ENCODE peak calls at places on chromosomes 2 and 18, in six cellular contexts. V is HEK293T; E is NCI-H1694 treated with DMSO at 0.1 percent for 48 hours; R is pons; P is CD8-positive, alpha-beta memory T cell; B is heart left ventricle. N is an unnamed sample.

GRCh38 chr2:73114273-73114867 is 1.6 kb upstream of the RAB11FIP5 start:
- DNase-seq in B (no peak), V (no peak), R (no peak), P (no peak), E (no peak), N (no peak)

GRCh38 chr18:47736376-47737140 is 193.9 kb downstream of the SMAD2 start:
- DNase-seq in B (no peak), E (no peak), V (no peak), R (no peak), P (no peak), N (no peak)

GRCh38 chr18:38481576-38481975 is 916.0 kb upstream of the CELF4 start:
- DNase-seq in P (no peak), E (no peak), V (no peak), R (peak), B (no peak), N (no peak)

GRCh38 chr2:77578354-77578753 is 56.2 kb upstream of the LRRTM4 start:
- DNase-seq in V (no peak), B (no peak), E (no peak), R (no peak), P (no peak), N (no peak)

GRCh38 chr2:120231564-120231973 is 8.4 kb upstream of the TMEM185B start:
- DNase-seq in V (no peak), P (no peak), E (no peak), R (no peak), B (no peak), N (no peak)

GRCh38 chr2:232018191-232018590 is 56.7 kb downstream of the DIS3L2 start:
- DNase-seq in R (no peak), P (no peak), E (no peak), V (no peak), B (no peak), N (no peak)

GRCh38 chr2:103155308-103155707 is 393.5 kb downstream of the TMEM182 start:
- DNase-seq in V (no peak), B (no peak), P (no peak), R (no peak), E (no peak), N (no peak)

GRCh38 chr2:229798446-229799147 is 84.2 kb upstream of the DNER start:
- DNase-seq in E (no peak), B (no peak), R (no peak), V (no peak), P (no peak), N (peak)

GRCh38 chr2:174664084-174664759 is 66.6 kb upstream of the WIPF1 start:
- DNase-seq in E (no peak), B (no peak), V (no peak), P (no peak), R (peak), N (no peak)

GRCh38 chr2:197255550-197255949 is 55.0 kb downstream of the ANKRD44 start:
- DNase-seq in B (peak), V (no peak), P (peak), E (no peak), R (peak), N (peak)

GRCh38 chr2:216555274-216555673 is 56.6 kb downstream of the RPL37A start:
- DNase-seq in V (no peak), B (peak), P (no peak), R (peak), E (peak), N (peak)

GRCh38 chr2:2582998-2583545 is 252.0 kb upstream of the MYT1L start:
- DNase-seq in V (no peak), E (no peak), P (no peak), B (no peak), R (no peak), N (no peak)

GRCh38 chr18:9153281-9153680 is 16.7 kb downstream of the ANKRD12 start:
- DNase-seq in E (no peak), V (no peak), B (no peak), P (no peak), R (no peak), N (no peak)